ENCODE peak calls at places on chromosomes 4 and X, in four cellular contexts. D is iris pigment epithelial cell; C is activated gamma-delta T cell treated with Interleukin-2 at 50 U/mL for 16 hours; B is naive thymus-derived CD4-positive, alpha-beta T cell. E is an unnamed sample.

GRCh38 chrX:153442463-153442862 is 3.4 kb downstream of the TREX2 start:
- DNase-seq in C (no peak), B (no peak), D (no peak), E (no peak)

GRCh38 chrX:129606918-129607317 is 47.8 kb downstream of the APLN start:
- DNase-seq in D (peak; percentile 33), B (peak; percentile 29), C (peak; percentile 53), E (peak; percentile 2)

GRCh38 chr4:143397335-143397734 is 60.7 kb downstream of the GAB1 start:
- DNase-seq in C (no peak), D (no peak), B (no peak), E (no peak)

GRCh38 chrX:97310373-97310772 is 426.7 kb downstream of the RPA4 start:
- DNase-seq in D (peak; percentile 30), C (no peak), B (no peak), E (no peak)

GRCh38 chrX:68945081-68945602 is 116.3 kb downstream of the EFNB1 start:
- DNase-seq in C (no peak), D (no peak), B (no peak), E (no peak)

GRCh38 chr4:169485791-169486742 is 126.3 kb downstream of the NEK1 start:
- DNase-seq in B (no peak), C (no peak), D (peak; percentile 75), E (peak; percentile 13)

GRCh38 chr4:68407868-68408190 is 39.4 kb upstream of the TMPRSS11E start:
- DNase-seq in B (no peak), C (no peak), D (no peak), E (no peak)

GRCh38 chr4:101187837-101188236 is 159.5 kb downstream of the PPP3CA start:
- DNase-seq in D (no peak), B (no peak), C (no peak), E (no peak)

GRCh38 chr4:162163892-162164759 is at the start of gene FSTL5:
- DNase-seq in D (peak; percentile 82), B (peak; percentile 36), C (peak; percentile 4), E (no peak)

GRCh38 chr4:111228396-111228795 is 605.5 kb upstream of the PITX2 start:
- DNase-seq in C (no peak), B (no peak), D (peak; percentile 21), E (no peak)

GRCh38 chr4:26860922-26861433 is 337 bp downstream of the STIM2 start:
- DNase-seq in B (peak; percentile 44), C (peak; percentile 45), D (peak; percentile 66), E (no peak)

GRCh38 chrX:46979340-46979739 is 67.1 kb downstream of the JADE3 start:
- DNase-seq in D (peak; percentile 51), B (no peak), C (no peak), E (no peak)

GRCh38 chr4:169621754-169622481 is 1.5 kb downstream of the CLCN3 start:
- DNase-seq in B (peak; percentile 58), D (peak; percentile 93), C (peak; percentile 44), E (no peak)

GRCh38 chrX:55142919-55143310 is 54.1 kb downstream of the PAGE2 start:
- DNase-seq in C (no peak), B (no peak), D (no peak), E (no peak)

GRCh38 chr4:101418055-101418454 is 70.7 kb upstream of the PPP3CA start:
- DNase-seq in D (no peak), B (peak; percentile 40), C (peak; percentile 53), E (peak; percentile 58)

GRCh38 chr4:52861879-52862604 is at the start of gene RASL11B:
- DNase-seq in B (peak; percentile 73), D (peak; percentile 66), C (peak; percentile 67), E (peak; percentile 47)

GRCh38 chr4:26784207-26784606 is 76.4 kb upstream of the STIM2 start:
- DNase-seq in D (no peak), C (no peak), B (no peak), E (no peak)

GRCh38 chrX:15564981-15565579 is 35.7 kb downstream of the ACE2 start:
- DNase-seq in B (no peak), C (no peak), D (peak; percentile 63), E (no peak)

GRCh38 chr4:165506780-165507305 is 128.0 kb downstream of the CPE start:
- DNase-seq in B (no peak), C (no peak), D (no peak), E (no peak)

GRCh38 chrX:102154900-102155805 is 624 bp downstream of the BEX5 start:
- DNase-seq in C (no peak), D (no peak), B (peak; percentile 38), E (no peak)

GRCh38 chrX:84188320-84188834 is 378 bp upstream of the RPS6KA6 start:
- DNase-seq in B (no peak), D (peak; percentile 49), C (peak; percentile 14), E (no peak)